ENCODE peak calls at places on chromosome 17, in seven cellular contexts. C is endothelial cell, T is mucosa of descending colon, F is K562, E is NB4, D is endothelial cell of umbilical vein, P is B cell. Q is an unnamed sample.

GRCh38 chr17:48294989-48295892 is 134.8 kb downstream of the SKAP1 start:
- DNase-seq in E (peak; percentile 67), D (peak; percentile 76), F (no peak), T (no peak), C (no peak), P (no peak), Q (peak; percentile 35)

GRCh38 chr17:57505841-57506240 is 239.3 kb downstream of the CCDC182 start:
- DNase-seq in P (no peak), T (no peak), C (no peak), F (no peak), D (no peak), E (no peak), Q (no peak)

GRCh38 chr17:36128411-36128978 is 24.9 kb downstream of the CCL4 start:
- DNase-seq in C (no peak), E (no peak), F (no peak), P (no peak), T (peak; percentile 82), D (no peak), Q (no peak)

GRCh38 chr17:38797091-38797490 is 2.3 kb downstream of the PIP4K2B start:
- DNase-seq in C (no peak), P (no peak), T (no peak), D (no peak), E (peak; percentile 19), F (no peak), Q (no peak)

GRCh38 chr17:44916781-44917241 is 1.5 kb upstream of the GFAP start:
- DNase-seq in T (no peak), P (no peak), E (no peak), C (no peak), F (no peak), D (peak; percentile 39), Q (no peak)

GRCh38 chr17:21815352-21816063 is 123.2 kb downstream of the KCNJ18 start:
- DNase-seq in F (peak; percentile 1), E (no peak), P (no peak), C (no peak), T (no peak), D (no peak), Q (peak; percentile 3)

GRCh38 chr17:38693700-38694329 is 11.3 kb upstream of the MLLT6 start:
- DNase-seq in E (no peak), P (no peak), C (no peak), T (peak; percentile 78), F (no peak), D (no peak), Q (no peak)

GRCh38 chr17:6681671-6682070 is 30.1 kb downstream of the C17orf100 start:
- DNase-seq in F (no peak), T (no peak), E (no peak), C (no peak), P (no peak), D (no peak), Q (no peak)

GRCh38 chr17:3935140-3935542 is 18.9 kb upstream of the P2RX1 start:
- DNase-seq in E (peak; percentile 59), C (peak; percentile 78), D (peak; percentile 75), T (peak; percentile 82), P (peak; percentile 51), F (no peak), Q (peak; percentile 68)

GRCh38 chr17:51507444-51507843 is 247.1 kb downstream of the UTP18 start:
- DNase-seq in E (no peak), F (no peak), T (no peak), C (no peak), P (no peak), D (no peak), Q (no peak)

GRCh38 chr17:40320771-40321501 is 12.0 kb downstream of the RARA start:
- DNase-seq in C (no peak), T (no peak), E (no peak), F (peak; percentile 62), D (no peak), P (peak; percentile 36), Q (no peak)

GRCh38 chr17:75088465-75088895 is 726 bp downstream of the SLC16A5 start:
- DNase-seq in E (peak; percentile 36), P (no peak), T (no peak), D (no peak), C (no peak), F (no peak), Q (no peak)

GRCh38 chr17:1074886-1075665 is 78.1 kb downstream of the TIMM22 start:
- DNase-seq in F (no peak), T (no peak), P (no peak), C (no peak), D (no peak), E (no peak), Q (no peak)

GRCh38 chr17:1072551-1072961 is 75.6 kb downstream of the TIMM22 start:
- DNase-seq in E (no peak), C (no peak), T (no peak), F (no peak), D (no peak), P (no peak), Q (no peak)

GRCh38 chr17:1070411-1070810 is 73.5 kb downstream of the TIMM22 start:
- DNase-seq in C (no peak), D (no peak), F (no peak), T (no peak), P (no peak), E (no peak), Q (no peak)

GRCh38 chr17:1071103-1071825 is 74.3 kb downstream of the TIMM22 start:
- DNase-seq in C (no peak), D (no peak), E (no peak), P (no peak), T (no peak), F (no peak), Q (no peak)

DNA sequence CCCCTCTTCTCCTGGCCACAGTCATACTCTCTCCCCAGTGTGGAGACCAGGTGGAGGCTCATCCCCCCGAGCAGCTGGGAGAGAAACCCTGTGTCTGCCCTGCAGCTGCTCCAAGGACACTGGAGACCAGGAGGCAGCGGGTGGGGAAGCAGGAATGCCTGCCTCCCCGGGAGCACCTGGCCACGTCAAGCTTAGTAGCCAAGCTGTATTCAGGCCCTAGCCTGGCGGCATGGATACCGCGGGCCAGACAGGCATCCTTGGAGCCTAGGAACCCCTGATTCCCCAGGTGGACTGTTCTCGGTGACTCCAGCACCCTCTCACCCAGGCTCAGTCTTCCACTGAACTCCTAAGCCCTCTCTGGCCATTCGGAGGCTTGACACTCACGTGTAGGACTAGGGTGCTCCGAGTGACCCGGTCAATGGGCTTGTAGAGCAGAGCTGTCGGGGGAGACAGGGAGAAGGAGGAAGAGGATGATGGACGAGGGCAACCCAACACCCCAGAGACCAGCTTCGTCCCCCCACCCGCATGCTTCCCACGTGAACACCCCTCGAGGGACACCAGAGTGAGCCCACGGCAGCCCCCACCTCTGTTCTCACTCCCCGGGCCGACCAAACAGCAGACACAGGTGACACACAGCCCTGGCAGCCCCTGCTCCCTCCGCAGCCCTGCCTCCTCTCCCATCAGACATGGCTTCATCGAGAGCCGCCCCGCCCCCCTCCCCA is 76.5 kb downstream of the TIMM22 start:
- DNase-seq in F (no peak), D (no peak), P (no peak), E (no peak), T (no peak), C (no peak), Q (no peak)
- TF ChIP-seq CTCF in F (no peak), D (no peak), P (no peak), E (no peak), T (no peak), C (no peak), Q (no peak)

GRCh38 chr17:82915010-82915696 is 75.3 kb upstream of the ZNF750 start:
- DNase-seq in E (no peak), P (peak; percentile 44), T (no peak), F (no peak), D (no peak), C (no peak), Q (no peak)
- TF ChIP-seq CTCF in E (peak; percentile 7), P (no peak), T (no peak), F (peak; percentile 25), D (peak; percentile 26), C (no peak), Q (no peak)

DNA sequence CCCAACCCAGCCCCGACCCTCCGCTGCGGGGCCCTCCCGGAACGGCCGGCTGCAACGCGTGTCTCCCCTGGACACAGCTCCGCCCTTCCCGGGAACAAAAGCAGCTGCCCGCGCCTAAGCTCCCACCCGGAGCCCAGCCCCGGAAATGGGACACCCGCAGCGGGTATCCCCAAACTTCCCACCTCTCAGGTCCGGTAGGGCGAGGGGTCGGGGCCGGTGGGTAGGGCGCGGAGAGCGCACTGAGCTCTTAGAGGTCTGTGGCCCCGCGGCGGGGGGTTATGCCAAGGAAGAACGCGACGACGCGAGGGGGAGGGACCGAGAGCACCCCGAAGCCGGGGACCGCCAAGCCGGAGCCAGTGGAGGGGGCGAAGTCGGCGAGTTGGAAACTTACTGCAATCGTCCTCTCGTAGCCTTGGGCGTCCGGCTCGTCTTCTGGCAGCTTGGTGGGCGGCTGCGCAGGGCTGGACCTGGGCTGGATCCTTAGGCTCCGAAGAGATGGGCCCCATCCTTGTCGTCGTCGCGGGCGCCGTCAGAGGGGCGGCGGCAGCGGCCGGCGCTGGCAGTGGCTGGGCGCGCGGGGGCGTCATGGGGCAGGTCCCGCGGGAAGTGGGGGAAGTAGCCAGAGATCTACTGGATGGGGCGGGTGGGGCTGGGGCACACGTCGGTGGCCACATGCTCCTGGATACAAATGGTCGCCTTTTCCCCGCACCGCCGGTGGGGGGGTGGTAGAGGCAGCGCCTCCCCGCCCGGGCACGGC is 6.9 kb downstream of the USP6 start:
- DNase-seq in D (no peak), P (no peak), F (no peak), T (no peak), C (peak; percentile 33), E (no peak), Q (no peak)
- TF ChIP-seq CTCF in D (no peak), P (peak; percentile 23), F (no peak), T (no peak), C (no peak), E (no peak), Q (no peak)

GRCh38 chr17:69492410-69493071 is 78.0 kb downstream of the MAP2K6 start:
- DNase-seq in E (no peak), C (peak; percentile 7), P (no peak), F (no peak), T (no peak), D (no peak), Q (no peak)
- TF ChIP-seq CTCF in E (no peak), C (no peak), P (no peak), F (no peak), T (no peak), D (no peak), Q (no peak)

GRCh38 chr17:74015316-74015715 is 188.2 kb upstream of the RPL38 start:
- DNase-seq in E (no peak), D (no peak), C (no peak), P (no peak), T (no peak), F (no peak), Q (no peak)
- TF ChIP-seq CTCF in E (no peak), D (no peak), C (no peak), P (no peak), T (no peak), F (no peak), Q (no peak)

GRCh38 chr17:30908717-30909420 is 2.8 kb upstream of the TEFM start:
- DNase-seq in C (no peak), E (no peak), F (no peak), T (no peak), D (no peak), P (no peak), Q (peak; percentile 32)

GRCh38 chr17:30905742-30906100 is 317 bp downstream of the TEFM start:
- DNase-seq in T (no peak), P (no peak), E (peak; percentile 50), D (peak; percentile 31), C (peak; percentile 24), F (peak; percentile 50), Q (peak; percentile 48)

GRCh38 chr17:30906101-30906911 is at the start of gene TEFM:
- DNase-seq in F (peak; percentile 82), C (peak; percentile 90), P (peak; percentile 90), T (peak; percentile 90), E (peak; percentile 95), D (peak; percentile 92), Q (peak; percentile 92)
- TF ChIP-seq CTCF in F (no peak), C (no peak), P (no peak), T (no peak), E (no peak), D (no peak), Q (no peak)

GRCh38 chr17:80981062-80981902 is 10.4 kb upstream of the CHMP6 start:
- DNase-seq in C (peak; percentile 73), E (no peak), D (no peak), P (no peak), T (no peak), F (peak; percentile 82), Q (peak; percentile 80)
- TF ChIP-seq CTCF in C (peak; percentile 92), E (peak; percentile 36), D (peak; percentile 57), P (peak; percentile 94), T (peak; percentile 81), F (peak; percentile 59), Q (peak; percentile 88)